ENCODE peak calls at places on chromosomes 5 and 9, in six cellular contexts. A is OCI-LY7, Q is breast epithelium, O is heart left ventricle, C is tibial nerve, D is psoas muscle. U is an unnamed sample.

GRCh38 chr9:82957526-82958379 is 105.2 kb downstream of the RASEF start:
- DNase-seq in A (no peak), Q (no peak), O (no peak), C (no peak), D (no peak), U (no peak)

GRCh38 chr5:52334367-52334766 is 453.3 kb upstream of the ITGA1 start:
- DNase-seq in A (no peak), Q (no peak), O (no peak), C (no peak), D (no peak), U (no peak)

GRCh38 chr9:38107811-38108304 is 38.8 kb upstream of the SHB start:
- DNase-seq in A (no peak), Q (no peak), O (no peak), C (no peak), D (no peak), U (no peak)

GRCh38 chr5:40736103-40736875 is 19.5 kb downstream of the TTC33 start:
- DNase-seq in A (peak; percentile 56), Q (no peak), O (no peak), C (peak; percentile 29), D (no peak), U (no peak)

GRCh38 chr5:62199792-62200716 is 106.0 kb upstream of the KIF2A start:
- DNase-seq in A (no peak), Q (no peak), O (no peak), C (no peak), D (no peak), U (no peak)

GRCh38 chr5:88049737-88050136 is 218.9 kb downstream of the TMEM161B start:
- DNase-seq in A (no peak), Q (no peak), O (no peak), C (no peak), D (no peak), U (no peak)

GRCh38 chr9:69122391-69123141 is 51.5 kb upstream of the TJP2 start:
- DNase-seq in A (peak; percentile 38), Q (no peak), O (no peak), C (no peak), D (no peak), U (no peak)

GRCh38 chr5:963673-964531 is 44.7 kb upstream of the NKD2 start:
- DNase-seq in A (no peak), Q (no peak), O (peak; percentile 54), C (no peak), D (peak; percentile 43), U (no peak)

GRCh38 chr5:158121678-158122077 is 262.7 kb upstream of the CLINT1 start:
- DNase-seq in A (peak; percentile 40), Q (no peak), O (no peak), C (no peak), D (no peak), U (no peak)
- TF ChIP-seq CTCF in A (peak; percentile 64), Q (no peak), O (no peak), C (no peak), D (no peak), U (no peak)

DNA sequence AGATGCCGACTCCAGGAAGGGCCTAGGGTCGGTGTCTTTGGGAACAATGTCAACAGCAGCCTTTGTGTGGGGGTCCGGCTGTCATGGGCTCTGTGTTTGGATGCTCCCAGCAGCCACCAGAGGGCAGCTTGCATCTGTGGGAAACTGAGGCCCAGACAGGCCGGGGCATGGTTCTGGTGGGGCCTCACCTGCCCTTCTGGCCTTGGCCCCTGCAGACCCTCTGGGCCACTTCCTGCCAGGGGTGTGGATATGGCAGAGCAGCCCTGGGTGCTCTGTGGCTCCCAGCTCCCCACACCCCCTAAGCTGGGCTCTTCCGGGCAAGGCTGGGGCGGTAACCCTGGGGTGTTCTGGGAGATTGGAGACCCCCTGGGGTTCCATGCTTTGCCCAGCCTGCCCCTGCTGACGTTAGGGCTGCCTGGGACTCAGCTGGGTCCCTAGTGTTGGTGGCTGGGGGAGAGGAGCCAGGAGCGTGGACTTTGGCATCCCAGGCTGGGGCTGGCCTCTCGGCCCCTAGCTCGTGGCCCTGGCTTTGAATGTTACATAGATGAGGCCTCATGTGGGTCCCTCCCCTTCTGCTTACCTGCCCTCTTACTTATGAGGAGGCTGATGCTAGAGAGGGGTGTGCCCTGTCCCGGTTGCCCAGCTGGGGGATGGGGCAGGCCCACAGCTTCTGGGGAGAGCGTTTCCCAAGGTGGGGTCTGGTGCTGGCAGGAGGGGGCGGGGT is 38.3 kb downstream of the RXRA start:
- DNase-seq in A (peak; percentile 14), Q (no peak), O (no peak), C (no peak), D (no peak), U (no peak)
- TF ChIP-seq CTCF in A (peak; percentile 64), Q (no peak), O (peak; percentile 13), C (no peak), D (peak; percentile 12), U (no peak)

GRCh38 chr5:177365845-177366527 is 8.3 kb downstream of the RGS14 start:
- DNase-seq in A (no peak), Q (no peak), O (no peak), C (no peak), D (no peak), U (no peak)

GRCh38 chr5:177369050-177369912 is 11.6 kb downstream of the RGS14 start:
- DNase-seq in A (peak; percentile 63), Q (no peak), O (no peak), C (no peak), D (no peak), U (no peak)

GRCh38 chr5:177367981-177368960 is 10.5 kb downstream of the RGS14 start:
- DNase-seq in A (no peak), Q (no peak), O (no peak), C (no peak), D (no peak), U (no peak)

GRCh38 chr5:177366528-177367322 is 9.0 kb downstream of the RGS14 start:
- DNase-seq in A (no peak), Q (peak; percentile 85), O (peak; percentile 92), C (peak; percentile 72), D (peak; percentile 94), U (peak; percentile 96)

GRCh38 chr5:177367323-177367848 is 9.7 kb downstream of the RGS14 start:
- DNase-seq in A (no peak), Q (no peak), O (no peak), C (no peak), D (no peak), U (no peak)
- TF ChIP-seq CTCF in A (no peak), Q (no peak), O (peak; percentile 26), C (no peak), D (no peak), U (no peak)

GRCh38 chr5:73522989-73523388 is 24.7 kb downstream of the BTF3 start:
- DNase-seq in A (no peak), Q (peak; percentile 50), O (no peak), C (no peak), D (no peak), U (no peak)

GRCh38 chr5:73523861-73524260 is 25.6 kb downstream of the BTF3 start:
- DNase-seq in A (no peak), Q (no peak), O (no peak), C (no peak), D (no peak), U (no peak)

GRCh38 chr5:73515232-73515631 is 17.0 kb downstream of the BTF3 start:
- DNase-seq in A (no peak), Q (peak; percentile 74), O (no peak), C (no peak), D (no peak), U (no peak)

GRCh38 chr5:73514418-73514817 is 16.2 kb downstream of the BTF3 start:
- DNase-seq in A (no peak), Q (no peak), O (no peak), C (no peak), D (no peak), U (no peak)

DNA sequence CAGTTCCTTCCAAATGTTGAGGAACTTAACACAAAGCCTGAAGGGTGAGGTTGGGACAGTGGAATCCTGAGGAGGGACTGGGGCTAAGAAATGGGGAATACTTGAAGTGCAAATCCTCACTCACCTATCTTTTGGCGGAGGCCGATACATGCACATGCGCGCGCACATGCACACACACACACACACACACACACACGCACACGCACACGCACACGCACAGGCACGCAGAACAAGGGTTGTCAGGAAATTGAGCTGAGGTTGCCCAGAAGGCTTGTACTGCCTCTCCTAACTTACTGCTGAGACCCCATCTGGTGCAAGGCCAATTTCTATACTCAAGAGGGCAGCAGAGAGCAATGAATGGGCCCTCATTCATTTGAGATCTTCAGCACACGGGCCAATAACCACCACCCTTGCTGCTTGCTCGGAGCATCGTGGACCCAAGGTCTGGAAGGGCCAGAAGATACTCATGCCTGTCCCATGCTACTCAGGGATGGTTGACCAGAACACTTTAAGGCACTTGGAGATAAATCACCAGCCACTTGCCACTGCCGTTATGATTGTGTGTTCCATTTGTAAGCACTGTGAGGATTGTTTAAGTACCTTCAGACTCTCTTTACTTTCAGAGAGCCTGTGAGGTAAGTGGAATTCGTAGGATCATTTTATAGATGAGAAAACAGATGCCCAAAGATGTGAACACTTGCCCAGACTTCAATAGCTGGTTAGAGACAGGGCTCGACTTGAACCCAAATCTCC is 21.5 kb downstream of the BTF3 start:
- DNase-seq in A (peak; percentile 85), Q (peak; percentile 56), O (peak; percentile 48), C (peak; percentile 82), D (peak; percentile 52), U (peak; percentile 46)
- TF ChIP-seq CTCF in A (peak; percentile 82), Q (peak; percentile 79), O (peak; percentile 58), C (peak; percentile 75), D (peak; percentile 67), U (peak; percentile 54)

DNA sequence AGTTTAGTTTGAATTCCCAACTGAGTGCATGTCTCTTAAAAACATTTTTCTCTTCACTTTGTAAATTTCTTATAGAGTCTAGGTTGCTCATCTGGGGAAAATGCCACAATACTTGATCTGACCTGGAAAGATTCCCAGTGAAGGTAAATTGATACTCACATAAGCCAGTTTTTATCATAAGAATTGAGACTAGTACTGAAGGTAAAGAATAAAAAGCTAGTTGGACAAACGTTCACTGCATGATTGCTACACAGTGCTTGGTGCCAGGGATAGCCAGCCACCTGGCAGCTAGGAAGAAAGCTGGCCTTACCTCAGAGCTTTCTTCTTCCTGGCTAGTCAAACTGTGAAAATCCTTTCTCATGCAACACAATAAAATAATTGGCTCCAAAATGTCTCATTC is 77.1 kb downstream of the MUSK start:
- DNase-seq in A (no peak), Q (no peak), O (no peak), C (no peak), D (peak; percentile 56), U (no peak)
- TF ChIP-seq CTCF in A (no peak), Q (no peak), O (no peak), C (no peak), D (no peak), U (no peak)

GRCh38 chr9:34929506-34930102 is 28.5 kb upstream of the PHF24 start:
- DNase-seq in A (peak; percentile 42), Q (no peak), O (no peak), C (no peak), D (no peak), U (no peak)
- TF ChIP-seq CTCF in A (peak; percentile 84), Q (no peak), O (peak; percentile 59), C (peak; percentile 21), D (peak; percentile 43), U (no peak)

U was measured in uterus.